ENCODE peak calls at places on chromosomes 3 and 15, in ten cellular contexts. One of them, this sample, is unnamed.

GRCh38 chr3:197487911-197488391 is 67.8 kb downstream of the BDH1 start:
- DNase-seq in hepatocyte: peak
- DNase-seq in DMS153: peak
- DNase-seq in Right ventricle myocardium superior: no peak
- DNase-seq in SJSA1: peak
- DNase-seq in DMS79 treated with DMSO at 0.1 percent for 48 hours: peak
- DNase-seq in lower lobe of right lung: no peak
- DNase-seq in neural crest cell: no peak
- DNase-seq in Peyer's patch: no peak
- DNase-seq in thoracic aorta: peak
- DNase-seq in this sample: peak

GRCh38 chr15:57580866-57581265 is 10.8 kb upstream of the MYZAP start:
- DNase-seq in neural crest cell: no peak
- DNase-seq in SJSA1: no peak
- DNase-seq in DMS79 treated with DMSO at 0.1 percent for 48 hours: no peak
- DNase-seq in DMS153: no peak
- DNase-seq in lower lobe of right lung: no peak
- DNase-seq in thoracic aorta: no peak
- DNase-seq in hepatocyte: peak
- DNase-seq in Right ventricle myocardium superior: no peak
- DNase-seq in Peyer's patch: no peak
- DNase-seq in this sample: peak

GRCh38 chr3:195558602-195559001 is 15.5 kb upstream of the PPP1R2 start:
- DNase-seq in lower lobe of right lung: no peak
- DNase-seq in Right ventricle myocardium superior: no peak
- DNase-seq in hepatocyte: peak
- DNase-seq in DMS79 treated with DMSO at 0.1 percent for 48 hours: peak
- DNase-seq in DMS153: peak
- DNase-seq in SJSA1: no peak
- DNase-seq in neural crest cell: no peak
- DNase-seq in Peyer's patch: no peak
- DNase-seq in thoracic aorta: no peak
- DNase-seq in this sample: peak

GRCh38 chr15:75008249-75009017 is 13.1 kb downstream of the SCAMP5 start:
- DNase-seq in lower lobe of right lung: no peak
- DNase-seq in DMS153: no peak
- DNase-seq in hepatocyte: no peak
- DNase-seq in thoracic aorta: no peak
- DNase-seq in DMS79 treated with DMSO at 0.1 percent for 48 hours: no peak
- DNase-seq in Right ventricle myocardium superior: no peak
- DNase-seq in Peyer's patch: no peak
- DNase-seq in neural crest cell: no peak
- DNase-seq in SJSA1: no peak
- DNase-seq in this sample: no peak

GRCh38 chr15:51991141-51991540 is 19.6 kb upstream of the LEO1 start:
- DNase-seq in DMS153: no peak
- DNase-seq in Peyer's patch: no peak
- DNase-seq in SJSA1: no peak
- DNase-seq in lower lobe of right lung: no peak
- DNase-seq in neural crest cell: no peak
- DNase-seq in DMS79 treated with DMSO at 0.1 percent for 48 hours: no peak
- DNase-seq in thoracic aorta: no peak
- DNase-seq in Right ventricle myocardium superior: no peak
- DNase-seq in hepatocyte: no peak
- DNase-seq in this sample: no peak

GRCh38 chr15:67054676-67055075 is 10.7 kb upstream of the SMAD3 start:
- DNase-seq in Peyer's patch: no peak
- DNase-seq in DMS153: no peak
- DNase-seq in hepatocyte: no peak
- DNase-seq in thoracic aorta: no peak
- DNase-seq in Right ventricle myocardium superior: no peak
- DNase-seq in SJSA1: no peak
- DNase-seq in neural crest cell: no peak
- DNase-seq in DMS79 treated with DMSO at 0.1 percent for 48 hours: no peak
- DNase-seq in lower lobe of right lung: no peak
- DNase-seq in this sample: no peak

GRCh38 chr3:50585919-50586762 is 16.8 kb downstream of the HEMK1 start:
- DNase-seq in Right ventricle myocardium superior: no peak
- DNase-seq in thoracic aorta: no peak
- DNase-seq in DMS79 treated with DMSO at 0.1 percent for 48 hours: no peak
- DNase-seq in lower lobe of right lung: no peak
- DNase-seq in DMS153: no peak
- DNase-seq in Peyer's patch: no peak
- DNase-seq in hepatocyte: no peak
- DNase-seq in neural crest cell: no peak
- DNase-seq in SJSA1: no peak
- DNase-seq in this sample: no peak

GRCh38 chr15:94792166-94792565 is 560.8 kb downstream of the MCTP2 start:
- DNase-seq in DMS153: no peak
- DNase-seq in hepatocyte: no peak
- DNase-seq in Peyer's patch: no peak
- DNase-seq in neural crest cell: no peak
- DNase-seq in lower lobe of right lung: no peak
- DNase-seq in Right ventricle myocardium superior: no peak
- DNase-seq in SJSA1: no peak
- DNase-seq in DMS79 treated with DMSO at 0.1 percent for 48 hours: no peak
- DNase-seq in thoracic aorta: no peak
- DNase-seq in this sample: no peak

GRCh38 chr3:173586176-173586575 is 188.6 kb downstream of the NLGN1 start:
- DNase-seq in thoracic aorta: no peak
- DNase-seq in lower lobe of right lung: no peak
- DNase-seq in neural crest cell: no peak
- DNase-seq in hepatocyte: no peak
- DNase-seq in Peyer's patch: no peak
- DNase-seq in SJSA1: no peak
- DNase-seq in DMS79 treated with DMSO at 0.1 percent for 48 hours: peak
- DNase-seq in Right ventricle myocardium superior: no peak
- DNase-seq in DMS153: no peak
- DNase-seq in this sample: no peak

GRCh38 chr3:38816026-38816425 is at the start of gene SCN10A:
- DNase-seq in Peyer's patch: no peak
- DNase-seq in DMS153: no peak
- DNase-seq in thoracic aorta: no peak
- DNase-seq in hepatocyte: no peak
- DNase-seq in neural crest cell: no peak
- DNase-seq in lower lobe of right lung: no peak
- DNase-seq in SJSA1: no peak
- DNase-seq in Right ventricle myocardium superior: no peak
- DNase-seq in DMS79 treated with DMSO at 0.1 percent for 48 hours: no peak
- DNase-seq in this sample: no peak

GRCh38 chr3:71258116-71258515 is 325.4 kb downstream of the FOXP1 start:
- DNase-seq in SJSA1: peak
- DNase-seq in lower lobe of right lung: no peak
- DNase-seq in Right ventricle myocardium superior: no peak
- DNase-seq in DMS79 treated with DMSO at 0.1 percent for 48 hours: peak
- DNase-seq in thoracic aorta: no peak
- DNase-seq in Peyer's patch: no peak
- DNase-seq in hepatocyte: peak
- DNase-seq in DMS153: peak
- DNase-seq in neural crest cell: no peak
- DNase-seq in this sample: peak

GRCh38 chr15:52154896-52155865 is 36.0 kb downstream of the GNB5 start:
- DNase-seq in hepatocyte: no peak
- DNase-seq in neural crest cell: no peak
- DNase-seq in DMS153: no peak
- DNase-seq in Right ventricle myocardium superior: no peak
- DNase-seq in Peyer's patch: no peak
- DNase-seq in lower lobe of right lung: no peak
- DNase-seq in DMS79 treated with DMSO at 0.1 percent for 48 hours: peak
- DNase-seq in thoracic aorta: no peak
- DNase-seq in SJSA1: no peak
- DNase-seq in this sample: no peak

GRCh38 chr3:34229871-34230270 is 431.4 kb downstream of the PDCD6IP start:
- DNase-seq in lower lobe of right lung: no peak
- DNase-seq in DMS79 treated with DMSO at 0.1 percent for 48 hours: no peak
- DNase-seq in thoracic aorta: no peak
- DNase-seq in hepatocyte: peak
- DNase-seq in Right ventricle myocardium superior: no peak
- DNase-seq in SJSA1: no peak
- DNase-seq in DMS153: peak
- DNase-seq in neural crest cell: no peak
- DNase-seq in Peyer's patch: peak
- DNase-seq in this sample: no peak

GRCh38 chr3:172125963-172126403 is 86.6 kb downstream of the FNDC3B start:
- DNase-seq in Right ventricle myocardium superior: peak
- DNase-seq in Peyer's patch: no peak
- DNase-seq in lower lobe of right lung: peak
- DNase-seq in DMS79 treated with DMSO at 0.1 percent for 48 hours: no peak
- DNase-seq in neural crest cell: no peak
- DNase-seq in DMS153: no peak
- DNase-seq in SJSA1: peak
- DNase-seq in thoracic aorta: no peak
- DNase-seq in hepatocyte: peak
- DNase-seq in this sample: no peak

GRCh38 chr3:23685484-23686258 is 120.1 kb upstream of the UBE2E1 start:
- DNase-seq in Peyer's patch: peak
- DNase-seq in Right ventricle myocardium superior: peak
- DNase-seq in DMS153: peak
- DNase-seq in lower lobe of right lung: no peak
- DNase-seq in SJSA1: peak
- DNase-seq in neural crest cell: no peak
- DNase-seq in thoracic aorta: peak
- DNase-seq in hepatocyte: peak
- DNase-seq in DMS79 treated with DMSO at 0.1 percent for 48 hours: no peak
- DNase-seq in this sample: peak

GRCh38 chr3:183503738-183504137 is 51.8 kb downstream of the KLHL6 start:
- DNase-seq in neural crest cell: no peak
- DNase-seq in DMS153: no peak
- DNase-seq in Right ventricle myocardium superior: no peak
- DNase-seq in lower lobe of right lung: no peak
- DNase-seq in SJSA1: no peak
- DNase-seq in thoracic aorta: no peak
- DNase-seq in DMS79 treated with DMSO at 0.1 percent for 48 hours: no peak
- DNase-seq in Peyer's patch: no peak
- DNase-seq in hepatocyte: no peak
- DNase-seq in this sample: no peak

GRCh38 chr3:30770387-30770786 is 124.1 kb downstream of the GADL1 start:
- DNase-seq in neural crest cell: peak
- DNase-seq in thoracic aorta: peak
- DNase-seq in DMS153: no peak
- DNase-seq in SJSA1: peak
- DNase-seq in Peyer's patch: no peak
- DNase-seq in hepatocyte: peak
- DNase-seq in DMS79 treated with DMSO at 0.1 percent for 48 hours: no peak
- DNase-seq in Right ventricle myocardium superior: no peak
- DNase-seq in lower lobe of right lung: no peak
- DNase-seq in this sample: peak

GRCh38 chr3:45549961-45550360 is 44.6 kb upstream of the LIMD1 start:
- DNase-seq in neural crest cell: no peak
- DNase-seq in Right ventricle myocardium superior: no peak
- DNase-seq in SJSA1: no peak
- DNase-seq in Peyer's patch: no peak
- DNase-seq in thoracic aorta: no peak
- DNase-seq in DMS79 treated with DMSO at 0.1 percent for 48 hours: no peak
- DNase-seq in hepatocyte: no peak
- DNase-seq in DMS153: no peak
- DNase-seq in lower lobe of right lung: no peak
- DNase-seq in this sample: no peak

GRCh38 chr15:74400915-74401757 is 32.6 kb downstream of the SEMA7A start:
- DNase-seq in Peyer's patch: peak
- DNase-seq in hepatocyte: no peak
- DNase-seq in thoracic aorta: no peak
- DNase-seq in Right ventricle myocardium superior: no peak
- DNase-seq in neural crest cell: no peak
- DNase-seq in SJSA1: no peak
- DNase-seq in DMS153: no peak
- DNase-seq in lower lobe of right lung: no peak
- DNase-seq in DMS79 treated with DMSO at 0.1 percent for 48 hours: no peak
- DNase-seq in this sample: no peak

GRCh38 chr3:27714692-27715453 is 7.2 kb downstream of the EOMES start:
- DNase-seq in SJSA1: no peak
- DNase-seq in DMS79 treated with DMSO at 0.1 percent for 48 hours: no peak
- DNase-seq in lower lobe of right lung: peak
- DNase-seq in thoracic aorta: no peak
- DNase-seq in Right ventricle myocardium superior: no peak
- DNase-seq in hepatocyte: peak
- DNase-seq in neural crest cell: no peak
- DNase-seq in DMS153: no peak
- DNase-seq in Peyer's patch: no peak
- DNase-seq in this sample: peak

GRCh38 chr3:48433472-48434118 is 3.7 kb upstream of the PLXNB1 start:
- DNase-seq in hepatocyte: peak
- DNase-seq in Peyer's patch: no peak
- DNase-seq in thoracic aorta: no peak
- DNase-seq in neural crest cell: no peak
- DNase-seq in Right ventricle myocardium superior: no peak
- DNase-seq in DMS153: no peak
- DNase-seq in lower lobe of right lung: no peak
- DNase-seq in DMS79 treated with DMSO at 0.1 percent for 48 hours: no peak
- DNase-seq in SJSA1: no peak
- DNase-seq in this sample: peak

GRCh38 chr15:64894395-64895056 is 17.2 kb upstream of the ANKDD1A start:
- DNase-seq in Peyer's patch: peak
- DNase-seq in DMS79 treated with DMSO at 0.1 percent for 48 hours: peak
- DNase-seq in neural crest cell: no peak
- DNase-seq in lower lobe of right lung: peak
- DNase-seq in hepatocyte: peak
- DNase-seq in SJSA1: no peak
- DNase-seq in Right ventricle myocardium superior: peak
- DNase-seq in thoracic aorta: no peak
- DNase-seq in DMS153: peak
- DNase-seq in this sample: no peak

GRCh38 chr3:108124337-108125150 is 33.7 kb upstream of the CD47 start:
- DNase-seq in hepatocyte: no peak
- DNase-seq in DMS79 treated with DMSO at 0.1 percent for 48 hours: no peak
- DNase-seq in lower lobe of right lung: no peak
- DNase-seq in neural crest cell: no peak
- DNase-seq in thoracic aorta: no peak
- DNase-seq in Right ventricle myocardium superior: no peak
- DNase-seq in Peyer's patch: peak
- DNase-seq in DMS153: peak
- DNase-seq in SJSA1: no peak
- DNase-seq in this sample: no peak

GRCh38 chr15:92733934-92734521 is 78.5 kb upstream of the FAM174B start:
- DNase-seq in DMS79 treated with DMSO at 0.1 percent for 48 hours: no peak
- DNase-seq in SJSA1: no peak
- DNase-seq in lower lobe of right lung: peak
- DNase-seq in thoracic aorta: no peak
- DNase-seq in neural crest cell: no peak
- DNase-seq in Right ventricle myocardium superior: peak
- DNase-seq in hepatocyte: peak
- DNase-seq in DMS153: peak
- DNase-seq in Peyer's patch: no peak
- DNase-seq in this sample: peak

GRCh38 chr3:113908133-113908532 is 39.7 kb upstream of the ZDHHC23 start:
- DNase-seq in DMS153: no peak
- DNase-seq in lower lobe of right lung: no peak
- DNase-seq in thoracic aorta: no peak
- DNase-seq in Peyer's patch: no peak
- DNase-seq in Right ventricle myocardium superior: no peak
- DNase-seq in neural crest cell: no peak
- DNase-seq in hepatocyte: no peak
- DNase-seq in SJSA1: no peak
- DNase-seq in DMS79 treated with DMSO at 0.1 percent for 48 hours: no peak
- DNase-seq in this sample: no peak

GRCh38 chr3:5016218-5017161 is 37.3 kb downstream of the BHLHE40 start:
- DNase-seq in hepatocyte: peak
- DNase-seq in Peyer's patch: peak
- DNase-seq in lower lobe of right lung: peak
- DNase-seq in DMS153: no peak
- DNase-seq in neural crest cell: no peak
- DNase-seq in thoracic aorta: no peak
- DNase-seq in SJSA1: peak
- DNase-seq in Right ventricle myocardium superior: peak
- DNase-seq in DMS79 treated with DMSO at 0.1 percent for 48 hours: no peak
- DNase-seq in this sample: peak

GRCh38 chr3:113698891-113699465 is 2.5 kb upstream of the USF3 start:
- DNase-seq in Right ventricle myocardium superior: peak
- DNase-seq in DMS153: no peak
- DNase-seq in neural crest cell: no peak
- DNase-seq in hepatocyte: peak
- DNase-seq in SJSA1: no peak
- DNase-seq in thoracic aorta: no peak
- DNase-seq in Peyer's patch: no peak
- DNase-seq in DMS79 treated with DMSO at 0.1 percent for 48 hours: peak
- DNase-seq in lower lobe of right lung: peak
- DNase-seq in this sample: peak

GRCh38 chr3:56364665-56365064 is 103.6 kb downstream of the ERC2 start:
- DNase-seq in thoracic aorta: no peak
- DNase-seq in SJSA1: no peak
- DNase-seq in DMS79 treated with DMSO at 0.1 percent for 48 hours: no peak
- DNase-seq in Right ventricle myocardium superior: no peak
- DNase-seq in DMS153: no peak
- DNase-seq in hepatocyte: no peak
- DNase-seq in neural crest cell: no peak
- DNase-seq in Peyer's patch: no peak
- DNase-seq in lower lobe of right lung: no peak
- DNase-seq in this sample: no peak

This sample was measured in Calu3.